ENCODE peak calls at places on chromosomes 3 and 15, in six cellular contexts. L is foreskin fibroblast; S is NK-92 treated with Interleukin-12 subunit alpha and Interleukin-12 subunit beta, amount 100 ng/mL, for 24 hours; R is left cardiac atrium; M is stimulated activated CD4-positive, alpha-beta T cell treated with anti-CD3 and anti-CD28 coated beads, Interleukin-1b, Interleukin-23, amount 100 ng/mL, for 24 hours; W is heart left ventricle. J is an unnamed sample.
A peak's percentile ranks its signal among the peaks of the same experiment; 100 is the strongest.

GRCh38 chr15:68319997-68320396 is 42.5 kb downstream of the FEM1B start:
- DNase-seq in L (no peak), S (no peak), R (no peak), M (no peak), W (no peak), J (no peak)

GRCh38 chr3:183148056-183148455 is 14.5 kb downstream of the LAMP3 start:
- DNase-seq in L (peak; percentile 60), S (no peak), R (no peak), M (no peak), W (no peak), J (no peak)

GRCh38 chr3:66456711-66457173 is 44.1 kb downstream of the LRIG1 start:
- DNase-seq in L (no peak), S (no peak), R (peak; percentile 33), M (no peak), W (peak; percentile 74), J (no peak)

GRCh38 chr3:59609967-59610366 is 560.1 kb upstream of the CFAP20DC start:
- DNase-seq in L (peak; percentile 4), S (no peak), R (peak; percentile 52), M (no peak), W (no peak), J (no peak)

GRCh38 chr3:69775751-69776150 is 36.5 kb downstream of the MITF start:
- DNase-seq in L (no peak), S (no peak), R (no peak), M (no peak), W (no peak), J (no peak)

GRCh38 chr3:107063351-107063750 is 313.9 kb upstream of the CCDC54 start:
- DNase-seq in L (no peak), S (no peak), R (no peak), M (no peak), W (no peak), J (peak; percentile 23)

GRCh38 chr3:85785766-85786165 is 827.0 kb downstream of the CADM2 start:
- DNase-seq in L (peak; percentile 21), S (no peak), R (no peak), M (no peak), W (no peak), J (no peak)

GRCh38 chr15:64001148-64001547 is 45.1 kb downstream of the DAPK2 start:
- DNase-seq in L (no peak), S (no peak), R (no peak), M (no peak), W (no peak), J (no peak)

GRCh38 chr15:98127612-98128011 is 167.1 kb downstream of the ARRDC4 start:
- DNase-seq in L (no peak), S (no peak), R (no peak), M (no peak), W (no peak), J (no peak)